ENCODE peak calls at places on chromosomes 3 and 15, in eight cellular contexts. X is T-helper 2 cell, K is amniotic stem cell, L is nephron progenitor cell, O is iris pigment epithelial cell, B is left cardiac atrium, T is DMS153, C is NCI-H1436 treated with DMSO at 0.1 percent for 48 hours. E is an unnamed sample.

GRCh38 chr15:90860942-90861675 is 7.3 kb upstream of the FURIN start:
- DNase-seq in L (no peak), T (peak), B (no peak), X (no peak), K (no peak), C (peak), O (peak), E (no peak)

GRCh38 chr15:28107111-28107893 is 8.2 kb upstream of the OCA2 start:
- DNase-seq in T (no peak), C (no peak), L (peak), B (no peak), X (no peak), K (no peak), O (peak), E (no peak)

GRCh38 chr15:25410649-25411048 is 28.2 kb downstream of the UBE3A start:
- DNase-seq in X (no peak), O (peak), K (no peak), C (no peak), T (no peak), L (no peak), B (no peak), E (no peak)

GRCh38 chr15:89792106-89792805 is 16.1 kb downstream of the MESP2 start:
- DNase-seq in O (no peak), L (no peak), C (no peak), T (no peak), B (no peak), K (no peak), X (no peak), E (no peak)

GRCh38 chr15:72198410-72199270 is 1.1 kb upstream of the GRAMD2A start:
- DNase-seq in K (no peak), T (peak), X (no peak), O (no peak), C (no peak), B (no peak), L (no peak), E (no peak)

GRCh38 chr15:67480741-67481140 is 40.2 kb upstream of the C15orf61 start:
- DNase-seq in T (no peak), L (no peak), K (no peak), C (no peak), O (no peak), X (no peak), B (no peak), E (no peak)

GRCh38 chr15:90987561-90988141 is 6.7 kb downstream of the PRC1 start:
- DNase-seq in O (no peak), X (no peak), C (no peak), L (no peak), T (no peak), B (no peak), K (no peak), E (no peak)

GRCh38 chr15:63502843-63503738 is 1.3 kb upstream of the USP3 start:
- DNase-seq in B (peak), O (peak), L (peak), X (peak), C (no peak), T (no peak), K (no peak), E (peak)

GRCh38 chr3:173140986-173141385 is at the start of gene SPATA16:
- DNase-seq in K (no peak), C (no peak), O (no peak), B (no peak), T (no peak), L (no peak), X (no peak), E (no peak)

GRCh38 chr15:39154776-39155175 is 426.1 kb upstream of the THBS1 start:
- DNase-seq in X (no peak), C (no peak), K (no peak), O (no peak), B (no peak), L (no peak), T (no peak), E (no peak)

GRCh38 chr3:195692361-195692700 is 28.4 kb upstream of the MUC20 start:
- DNase-seq in L (no peak), X (no peak), T (no peak), O (no peak), B (no peak), K (no peak), C (no peak), E (no peak)

GRCh38 chr3:98012974-98013373 is 22.1 kb downstream of the GABRR3 start:
- DNase-seq in L (no peak), X (no peak), T (no peak), C (no peak), B (no peak), K (no peak), O (peak), E (no peak)

GRCh38 chr3:194277547-194278091 is 73.5 kb downstream of the CPN2 start:
- DNase-seq in T (no peak), K (no peak), B (peak), L (peak), C (no peak), X (no peak), O (peak), E (no peak)

GRCh38 chr3:172171396-172172075 is 132.2 kb downstream of the FNDC3B start:
- DNase-seq in B (no peak), K (no peak), X (no peak), L (no peak), T (no peak), C (no peak), O (no peak), E (no peak)

GRCh38 chr3:9396301-9396631 is 1.1 kb upstream of the SETD5 start:
- DNase-seq in C (peak), B (peak), L (no peak), T (peak), O (peak), X (peak), K (peak), E (peak)

GRCh38 chr3:187063286-187064081 is 75.8 kb downstream of the RPL39L start:
- DNase-seq in O (peak), L (no peak), K (no peak), B (no peak), X (no peak), C (no peak), T (no peak), E (peak)

GRCh38 chr3:159322322-159322939 is 520.6 kb downstream of the MFSD1 start:
- DNase-seq in L (peak), B (peak), C (no peak), O (peak), T (no peak), K (no peak), X (no peak), E (no peak)

GRCh38 chr3:71599416-71599815 is 15.9 kb upstream of the FOXP1 start:
- DNase-seq in C (no peak), O (peak), B (no peak), L (no peak), T (no peak), K (no peak), X (no peak), E (no peak)

GRCh38 chr15:64216161-64216560 is 53.3 kb upstream of the PPIB start:
- DNase-seq in X (no peak), C (no peak), B (no peak), O (no peak), K (no peak), T (no peak), L (no peak), E (no peak)

GRCh38 chr3:14467723-14468620 is 65.6 kb downstream of the SLC6A6 start:
- DNase-seq in X (no peak), B (no peak), C (no peak), T (no peak), O (no peak), K (peak), L (peak), E (peak)

GRCh38 chr3:72334681-72335457 is 513.4 kb downstream of the SHQ1 start:
- DNase-seq in B (no peak), X (no peak), K (no peak), C (no peak), L (no peak), O (no peak), T (no peak), E (no peak)

GRCh38 chr3:22569570-22569969 is 633.6 kb upstream of the UBE2E2 start:
- DNase-seq in T (no peak), B (no peak), X (no peak), O (no peak), C (no peak), K (no peak), L (no peak), E (no peak)

GRCh38 chr15:31031471-31032064 is 40.1 kb upstream of the MTMR10 start:
- DNase-seq in C (no peak), O (peak), B (no peak), T (no peak), X (no peak), L (no peak), K (no peak), E (no peak)

GRCh38 chr3:37321260-37321852 is 147.0 kb upstream of the LRRFIP2 start:
- DNase-seq in T (no peak), X (no peak), C (no peak), B (no peak), K (no peak), L (no peak), O (peak), E (no peak)

GRCh38 chr15:89472785-89473256 is 23.6 kb downstream of the RHCG start:
- DNase-seq in X (peak), O (peak), K (no peak), T (no peak), C (peak), L (peak), B (no peak), E (no peak)

GRCh38 chr3:59856921-59857320 is 807.1 kb upstream of the CFAP20DC start:
- DNase-seq in C (no peak), O (no peak), L (no peak), T (no peak), X (no peak), B (no peak), K (no peak), E (no peak)

GRCh38 chr3:100706365-100706764 is 2.9 kb upstream of the TFG start:
- DNase-seq in T (no peak), O (no peak), K (no peak), X (no peak), L (no peak), B (no peak), C (no peak), E (no peak)

GRCh38 chr3:132435239-132435910 is 18.1 kb downstream of the DNAJC13 start:
- DNase-seq in O (no peak), K (no peak), T (no peak), L (no peak), X (no peak), B (no peak), C (no peak), E (no peak)

GRCh38 chr15:42133892-42134502 is 22.4 kb downstream of the PLA2G4F start:
- DNase-seq in O (peak), K (no peak), X (peak), L (peak), C (no peak), T (no peak), B (no peak), E (no peak)

GRCh38 chr15:63626955-63627354 is 29.8 kb downstream of the FBXL22 start:
- DNase-seq in O (no peak), X (no peak), B (no peak), T (no peak), C (no peak), K (no peak), L (no peak), E (no peak)

GRCh38 chr3:195855471-195856409 is 44.0 kb upstream of the MUC4 start:
- DNase-seq in K (no peak), O (no peak), C (no peak), X (no peak), T (no peak), B (no peak), L (no peak), E (no peak)

GRCh38 chr3:46905191-46905560 is 27.7 kb downstream of the PTH1R start:
- DNase-seq in O (no peak), K (no peak), B (peak), C (no peak), L (no peak), T (no peak), X (no peak), E (no peak)

GRCh38 chr3:48514431-48515227 is 10.7 kb upstream of the SHISA5 start:
- DNase-seq in B (no peak), L (no peak), O (no peak), T (no peak), C (no peak), K (no peak), X (no peak), E (peak)

GRCh38 chr3:129793947-129794318 is 99.6 kb downstream of the TMCC1 start:
- DNase-seq in K (no peak), O (no peak), C (no peak), T (no peak), X (no peak), B (peak), L (peak), E (no peak)

GRCh38 chr3:71456155-71456554 is 127.4 kb downstream of the FOXP1 start:
- DNase-seq in L (no peak), C (no peak), K (no peak), O (no peak), X (no peak), B (no peak), T (no peak), E (peak)

GRCh38 chr15:73959012-73959581 is 32.8 kb downstream of the LOXL1 start:
- DNase-seq in K (no peak), X (no peak), T (peak), L (no peak), O (no peak), B (no peak), C (no peak), E (peak)

GRCh38 chr3:104564045-104564643 is 802.6 kb upstream of the ALCAM start:
- DNase-seq in X (peak), C (no peak), K (no peak), T (no peak), L (peak), O (peak), B (peak), E (peak)

GRCh38 chr15:57031605-57032004 is 113.2 kb downstream of the TCF12 start:
- DNase-seq in O (peak), C (no peak), X (no peak), B (no peak), L (no peak), T (no peak), K (no peak), E (no peak)

E was measured in central memory CD4-positive, alpha-beta T cell.